ENCODE peak calls at places on chromosomes 5 and 9, in five cellular contexts. V is heart right ventricle, T is HT1080, K is fibroblast of the aortic adventitia, P is activated T-cell treated with anti-CD3 and anti-CD28 coated beads for 1 hour. R is an unnamed sample.

GRCh38 chr5:74232281-74232680 is 408.2 kb downstream of the ENC1 start:
- DNase-seq in T (peak), V (no peak), P (no peak), K (peak), R (peak)

GRCh38 chr5:54309237-54309636 is 1.1 kb downstream of the ARL15 start:
- DNase-seq in V (no peak), P (no peak), T (peak), K (peak), R (no peak)

GRCh38 chr9:14051459-14051858 is 262.5 kb downstream of the NFIB start:
- DNase-seq in T (no peak), V (no peak), K (peak), P (no peak), R (no peak)

GRCh38 chr5:10338996-10339903 is 14.2 kb upstream of the MARCHF6 start:
- DNase-seq in V (no peak), K (no peak), T (no peak), P (no peak), R (no peak)

GRCh38 chr5:109987970-109988369 is 298.2 kb downstream of the MAN2A1 start:
- DNase-seq in V (no peak), K (no peak), T (no peak), P (no peak), R (no peak)

GRCh38 chr5:53076014-53076413 is 33.5 kb downstream of the MOCS2 start:
- DNase-seq in K (peak), T (no peak), P (no peak), V (no peak), R (no peak)

GRCh38 chr9:134641173-134641985 is at the start of gene COL5A1:
- DNase-seq in K (peak), V (peak), T (peak), P (peak), R (no peak)

GRCh38 chr5:87300744-87301143 is 33.1 kb downstream of the RASA1 start:
- DNase-seq in T (peak), V (no peak), K (peak), P (peak), R (peak)

GRCh38 chr5:35513612-35514011 is 104.1 kb upstream of the SPEF2 start:
- DNase-seq in T (no peak), P (no peak), K (no peak), V (no peak), R (no peak)

GRCh38 chr5:170475269-170476000 is 28.4 kb upstream of the KCNIP1 start:
- DNase-seq in T (no peak), P (no peak), V (no peak), K (no peak), R (no peak)

GRCh38 chr9:109599131-109599530 is 101.0 kb upstream of the PTPN3 start:
- DNase-seq in T (no peak), K (no peak), V (no peak), P (no peak), R (no peak)

GRCh38 chr9:79610019-79610760 is 38.4 kb downstream of the TLE4 start:
- DNase-seq in T (no peak), K (no peak), V (no peak), P (no peak), R (peak)

GRCh38 chr9:133657120-133657661 is 21.0 kb downstream of the DBH start:
- DNase-seq in P (no peak), V (no peak), T (no peak), K (peak), R (no peak)

GRCh38 chr5:174531782-174532191 is 192.6 kb upstream of the MSX2 start:
- DNase-seq in P (no peak), T (peak), V (no peak), K (no peak), R (peak)

GRCh38 chr5:148033138-148033537 is 30.6 kb upstream of the SPINK5 start:
- DNase-seq in K (no peak), T (peak), V (no peak), P (no peak), R (no peak)

GRCh38 chr5:112417931-112418358 is 1.1 kb downstream of the EPB41L4A start:
- DNase-seq in V (peak), K (peak), T (no peak), P (no peak), R (peak)

GRCh38 chr9:113373255-113373654 is 3.5 kb downstream of the HDHD3 start:
- DNase-seq in V (no peak), K (no peak), P (no peak), T (no peak), R (no peak)

GRCh38 chr9:111661802-111662491 is 542 bp downstream of the GNG10 start:
- DNase-seq in T (peak), V (peak), P (peak), K (peak), R (no peak)

R was measured in RCC 7860.